ENCODE peak calls at places on chromosomes 1 and 21, in four cellular contexts. M is stomach, G is suprapubic skin, Y is endothelial cell of umbilical vein. F is an unnamed sample. For H3K4me1 and H3K27me3, the result is how much of the 10 kb centered on the place peaks cover.

GRCh38 chr1:6080469-6080868 is 34.8 kb downstream of the KCNAB2 start:
- DNase-seq in G (no peak), M (no peak), Y (peak), F (no peak)

GRCh38 chr21:46060596-46061061 is 37.3 kb upstream of the COL6A2 start:
- DNase-seq in Y (no peak), G (peak), M (peak), F (no peak)

GRCh38 chr1:31181515-31182343 is 58.0 kb downstream of the NKAIN1 start:
- DNase-seq in G (no peak), M (peak), Y (peak), F (peak)

GRCh38 chr1:15417365-15417934 is 7.8 kb downstream of the EFHD2 start:
- DNase-seq in G (no peak), M (peak), Y (peak), F (peak)

GRCh38 chr1:198620951-198621824 is 17.7 kb upstream of the PTPRC start:
- DNase-seq in M (no peak), G (no peak), Y (no peak), F (no peak)

GRCh38 chr1:29671446-29671845 is 435.1 kb downstream of the PTPRU start:
- DNase-seq in G (peak), M (no peak), Y (no peak), F (peak)

GRCh38 chr21:42833859-42834729 is 45.2 kb downstream of the WDR4 start:
- DNase-seq in G (peak), M (peak), Y (no peak), F (no peak)

GRCh38 chr1:180186831-180187230 is 32.2 kb downstream of the QSOX1 start:
- DNase-seq in Y (no peak), G (no peak), M (no peak), F (no peak)

GRCh38 chr1:117093091-117093534 is 28.4 kb downstream of the TRIM45 start:
- DNase-seq in M (peak), Y (peak), G (no peak), F (no peak)

GRCh38 chr1:178870944-178871343 is at the start of gene ANGPTL1:
- DNase-seq in G (no peak), M (no peak), Y (peak), F (no peak)

GRCh38 chr21:21397464-21397863 is 399.3 kb downstream of the NCAM2 start:
- DNase-seq in Y (no peak), M (no peak), G (no peak), F (no peak)

GRCh38 chr1:17065667-17066066 is 11.8 kb upstream of the SDHB start:
- DNase-seq in G (no peak), Y (no peak), M (no peak), F (no peak)

GRCh38 chr1:30744060-30744756 is 13.4 kb downstream of the LAPTM5 start:
- DNase-seq in M (no peak), Y (no peak), G (no peak), F (no peak)

GRCh38 chr21:34704119-34704518 is 35.3 kb downstream of the CLIC6 start:
- DNase-seq in Y (no peak), G (no peak), M (no peak), F (no peak)

GRCh38 chr1:65564493-65564892 is 144.0 kb downstream of the LEPR start:
- DNase-seq in M (no peak), Y (no peak), G (no peak), F (no peak)

GRCh38 chr1:203045821-203046594 is 19.7 kb downstream of the PPFIA4 start:
- DNase-seq in Y (no peak), M (no peak), G (no peak), F (no peak)

GRCh38 chr1:186308264-186309060 is 66.6 kb downstream of the TPR start:
- DNase-seq in Y (no peak), M (no peak), G (no peak), F (no peak)

GRCh38 chr1:186304982-186305949 is 69.8 kb downstream of the TPR start:
- DNase-seq in M (no peak), Y (peak), G (no peak), F (no peak)

GRCh38 chr1:186307445-186307844 is 67.6 kb downstream of the TPR start:
- DNase-seq in M (no peak), Y (no peak), G (no peak), F (no peak)

GRCh38 chr1:186303911-186304310 is 71.1 kb downstream of the TPR start:
- DNase-seq in M (no peak), Y (no peak), G (no peak), F (no peak)

GRCh38 chr1:186306533-186306932 is 68.5 kb downstream of the TPR start:
- DNase-seq in G (no peak), Y (no peak), M (no peak), F (no peak)
- H3K4me1 ChIP-seq in G (under half), Y (under half), M (under half), F (under half)

DNA sequence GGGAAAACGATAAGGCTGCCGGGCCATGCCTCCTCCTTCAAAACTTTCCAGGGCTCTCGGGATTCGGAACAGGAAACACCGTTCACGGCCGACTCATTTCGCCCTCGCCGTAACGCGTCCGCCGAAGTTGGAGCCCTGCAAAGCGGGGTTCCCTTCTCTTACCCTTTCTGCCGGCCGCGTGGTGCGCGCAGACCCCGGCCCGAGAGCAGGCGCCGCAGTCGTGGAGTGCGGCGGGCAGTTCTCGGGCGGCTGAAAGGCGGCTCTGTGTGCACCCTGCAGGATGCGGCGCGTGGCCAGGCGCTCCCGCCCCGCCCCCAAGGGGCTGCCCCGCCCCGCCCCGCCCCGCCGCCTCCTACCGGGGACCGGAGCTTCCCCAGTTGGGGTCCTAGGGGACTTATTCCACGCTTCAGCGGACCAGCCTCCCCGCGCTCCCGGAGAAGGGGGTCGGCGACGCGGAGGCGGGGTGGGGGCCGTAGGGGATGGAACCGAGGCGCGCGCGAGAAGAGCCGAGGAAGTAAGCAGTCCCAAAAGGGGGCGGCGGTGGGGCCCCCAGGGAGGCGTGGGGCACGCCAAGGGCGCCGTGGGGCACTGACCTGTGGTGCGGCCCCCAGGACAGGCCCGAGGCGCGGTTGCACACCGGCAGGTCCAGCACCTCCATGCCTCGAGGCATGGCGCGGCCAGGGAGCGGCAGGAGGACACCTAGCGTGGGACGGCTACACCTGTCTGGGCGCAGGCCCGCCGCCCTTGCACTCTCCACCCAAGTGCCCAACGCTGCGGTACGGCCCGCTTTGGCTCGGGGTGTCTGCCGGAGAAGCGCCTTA is at the start of gene MCOLN2:
- DNase-seq in Y (no peak), G (no peak), M (peak), F (no peak)
- H3K27ac ChIP-seq in Y (no peak), G (no peak), M (no peak), F (no peak)

GRCh38 chr1:12546771-12547585 is 71.0 kb downstream of the DHRS3 start:
- DNase-seq in Y (no peak), G (peak), M (no peak), F (no peak)

GRCh38 chr1:12548279-12549105 is 69.5 kb downstream of the DHRS3 start:
- DNase-seq in Y (no peak), M (no peak), G (no peak), F (no peak)

GRCh38 chr1:12549460-12550349 is 68.3 kb downstream of the DHRS3 start:
- DNase-seq in G (peak), Y (peak), M (peak), F (no peak)

GRCh38 chr1:12547586-12548225 is 70.3 kb downstream of the DHRS3 start:
- DNase-seq in M (no peak), G (no peak), Y (no peak), F (no peak)

DNA sequence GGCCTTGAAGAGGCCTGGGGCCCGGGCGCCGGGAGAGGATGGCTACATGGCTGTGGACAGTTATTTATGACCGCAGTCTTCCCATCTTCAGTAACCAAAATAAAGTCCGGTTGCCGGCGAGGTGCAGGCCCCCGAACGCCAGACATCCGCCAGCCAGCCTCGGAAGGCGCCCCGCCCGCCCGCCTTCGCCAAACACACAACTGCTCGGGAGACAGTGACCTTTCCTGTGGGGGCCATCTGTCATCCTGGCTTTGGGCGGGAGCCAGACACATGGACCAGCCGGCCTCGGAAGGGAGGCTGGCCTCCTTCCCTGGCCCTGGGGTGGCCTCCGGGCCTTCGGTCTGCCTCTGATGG is 68.9 kb downstream of the DHRS3 start:
- DNase-seq in M (no peak), Y (no peak), G (peak), F (no peak)
- H3K27me3 ChIP-seq in M (under half), Y (under half), G (under half), F (under half)

DNA sequence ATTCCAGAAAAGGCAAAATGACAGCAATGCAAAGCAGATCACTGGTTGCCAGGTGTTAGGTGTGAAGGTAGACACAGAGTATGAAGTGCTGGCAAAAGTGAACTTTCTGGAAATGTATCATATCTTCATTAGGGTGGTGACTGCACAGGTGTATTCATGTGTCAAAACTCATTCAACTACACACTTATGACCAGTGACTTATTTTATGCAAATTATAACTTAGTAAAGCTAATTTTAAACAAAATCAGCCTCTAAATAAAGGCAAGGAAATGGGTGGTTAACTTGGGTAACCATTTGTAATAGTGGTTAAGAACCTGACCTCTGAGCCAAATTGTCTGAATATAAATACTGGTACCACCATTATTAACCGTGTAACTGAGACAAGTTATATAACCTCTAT is 7.4 kb downstream of the COP1 start:
- DNase-seq in M (no peak), Y (no peak), G (no peak), F (no peak)
- H3K4me1 ChIP-seq in M (half or more), Y (under half), G (under half), F (under half)

DNA sequence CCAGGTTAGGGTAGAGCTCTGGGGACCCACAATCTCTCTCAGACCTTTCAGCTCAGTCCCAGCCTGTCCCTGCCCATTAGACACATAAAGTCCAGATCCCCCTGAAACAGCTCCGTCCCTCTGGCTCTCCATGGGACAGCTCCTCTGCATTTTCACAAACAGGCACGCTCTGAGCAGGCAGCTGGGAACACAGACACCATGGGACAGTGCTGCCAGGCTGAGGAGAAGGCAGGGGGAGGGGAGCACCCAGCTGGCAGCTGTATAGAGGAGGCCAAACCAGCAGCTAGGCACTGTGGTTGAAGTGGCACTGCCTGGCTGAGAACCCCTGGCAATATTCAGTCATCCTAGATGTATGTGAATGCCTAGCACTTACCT is 2.0 kb downstream of the TMEM63A start:
- DNase-seq in G (no peak), Y (no peak), M (no peak), F (no peak)
- H3K27ac ChIP-seq in G (peak), Y (no peak), M (peak), F (peak)

GRCh38 chr1:54501849-54502248 is 46.2 kb upstream of the ACOT11 start:
- DNase-seq in G (no peak), M (no peak), Y (no peak), F (no peak)
- H3K27me3 ChIP-seq in G (under half), M (under half), Y (under half), F (under half)

GRCh38 chr1:93778457-93778856 is 96.8 kb upstream of the BCAR3 start:
- DNase-seq in G (no peak), Y (no peak), M (no peak), F (no peak)
- H3K4me1 ChIP-seq in G (under half), Y (under half), M (under half), F (under half)

DNA sequence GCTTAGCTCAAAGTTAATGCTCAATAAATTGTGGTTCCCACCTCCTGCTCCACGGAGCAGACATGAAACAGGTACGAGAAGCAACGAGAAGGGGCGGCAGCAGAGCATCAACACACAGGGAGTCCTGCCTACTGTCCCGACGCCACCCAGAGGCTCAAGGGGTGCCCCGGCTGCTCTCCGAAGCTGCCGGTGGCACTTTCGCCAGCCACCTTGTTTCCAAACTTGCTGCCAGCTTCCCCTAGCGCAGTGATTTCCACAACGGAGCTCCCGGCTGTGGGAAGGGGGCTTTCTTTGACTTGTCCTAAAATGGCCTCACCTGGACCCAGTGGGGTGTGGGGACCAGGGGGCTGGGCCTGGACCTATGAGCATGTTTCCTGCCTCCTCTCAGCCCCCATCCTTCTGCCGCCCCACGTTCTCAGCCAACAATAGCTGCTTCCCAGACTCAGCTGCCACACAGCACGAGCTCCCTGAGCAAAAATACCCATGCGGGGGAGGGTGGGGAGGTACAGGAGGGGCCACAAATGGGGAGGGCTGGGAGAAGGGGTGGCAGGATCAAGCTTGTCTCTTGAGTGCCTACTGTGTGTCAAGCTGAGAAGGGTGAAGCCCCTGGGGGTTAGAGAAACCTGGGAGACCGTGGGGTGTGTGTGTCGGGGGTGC is 35.6 kb upstream of the ECE1 start:
- DNase-seq in M (no peak), G (no peak), Y (peak), F (no peak)
- H3K27ac ChIP-seq in M (peak), G (peak), Y (peak), F (no peak)

F was measured in lung.